ENCODE peak calls at places on chromosomes 12 and 14, in ten cellular contexts. One of them, this sample, is unnamed.
A peak's percentile ranks its signal among the peaks of the same experiment; 100 is the strongest.

GRCh38 chr14:89465894-89466293 is 48.9 kb upstream of the FOXN3 start:
- DNase-seq in heart right ventricle: no peak
- DNase-seq in HCT116: no peak
- DNase-seq in effector memory CD4-positive, alpha-beta T cell: no peak
- DNase-seq in PC-9: no peak
- DNase-seq in hepatocyte: no peak
- DNase-seq in breast epithelium: no peak
- DNase-seq in OCI-LY7: no peak
- DNase-seq in mesenchymal stem cell: no peak
- DNase-seq in MM.1S: no peak
- DNase-seq in this sample: no peak

GRCh38 chr12:27344246-27344645 is 11.6 kb downstream of the BMAL2 start:
- DNase-seq in heart right ventricle: no peak
- DNase-seq in HCT116: no peak
- DNase-seq in effector memory CD4-positive, alpha-beta T cell: no peak
- DNase-seq in PC-9: peak; percentile 58
- DNase-seq in hepatocyte: no peak
- DNase-seq in breast epithelium: no peak
- DNase-seq in OCI-LY7: no peak
- DNase-seq in mesenchymal stem cell: no peak
- DNase-seq in MM.1S: no peak
- DNase-seq in this sample: no peak

GRCh38 chr14:32185097-32185496 is 16.7 kb upstream of the RNU6-7 start:
- DNase-seq in heart right ventricle: no peak
- DNase-seq in HCT116: no peak
- DNase-seq in effector memory CD4-positive, alpha-beta T cell: no peak
- DNase-seq in PC-9: no peak
- DNase-seq in hepatocyte: no peak
- DNase-seq in breast epithelium: no peak
- DNase-seq in OCI-LY7: no peak
- DNase-seq in mesenchymal stem cell: no peak
- DNase-seq in MM.1S: no peak
- DNase-seq in this sample: no peak

GRCh38 chr12:22628228-22628627 is 3.3 kb downstream of the ETNK1 start:
- DNase-seq in heart right ventricle: no peak
- DNase-seq in HCT116: no peak
- DNase-seq in effector memory CD4-positive, alpha-beta T cell: no peak
- DNase-seq in PC-9: no peak
- DNase-seq in hepatocyte: no peak
- DNase-seq in breast epithelium: no peak
- DNase-seq in OCI-LY7: no peak
- DNase-seq in mesenchymal stem cell: no peak
- DNase-seq in MM.1S: no peak
- DNase-seq in this sample: no peak

GRCh38 chr12:57242329-57242690 is 8.7 kb downstream of the STAC3 start:
- DNase-seq in heart right ventricle: peak; percentile 47
- DNase-seq in HCT116: no peak
- DNase-seq in effector memory CD4-positive, alpha-beta T cell: no peak
- DNase-seq in PC-9: no peak
- DNase-seq in hepatocyte: no peak
- DNase-seq in breast epithelium: peak; percentile 60
- DNase-seq in OCI-LY7: peak; percentile 47
- DNase-seq in mesenchymal stem cell: no peak
- DNase-seq in MM.1S: no peak
- DNase-seq in this sample: peak; percentile 88

GRCh38 chr12:92927055-92927435 is 2.0 kb downstream of the EEA1 start:
- DNase-seq in heart right ventricle: peak; percentile 26
- DNase-seq in HCT116: no peak
- DNase-seq in effector memory CD4-positive, alpha-beta T cell: no peak
- DNase-seq in PC-9: no peak
- DNase-seq in hepatocyte: peak; percentile 19
- DNase-seq in breast epithelium: no peak
- DNase-seq in OCI-LY7: no peak
- DNase-seq in mesenchymal stem cell: peak; percentile 65
- DNase-seq in MM.1S: peak; percentile 28
- DNase-seq in this sample: no peak

GRCh38 chr12:28278499-28278898 is 88.2 kb downstream of the CCDC91 start:
- DNase-seq in heart right ventricle: no peak
- DNase-seq in HCT116: no peak
- DNase-seq in effector memory CD4-positive, alpha-beta T cell: no peak
- DNase-seq in PC-9: no peak
- DNase-seq in hepatocyte: no peak
- DNase-seq in breast epithelium: no peak
- DNase-seq in OCI-LY7: no peak
- DNase-seq in mesenchymal stem cell: no peak
- DNase-seq in MM.1S: no peak
- DNase-seq in this sample: no peak

GRCh38 chr14:44113769-44114730 is 393.0 kb downstream of the FSCB start:
- DNase-seq in heart right ventricle: no peak
- DNase-seq in HCT116: no peak
- DNase-seq in effector memory CD4-positive, alpha-beta T cell: no peak
- DNase-seq in PC-9: no peak
- DNase-seq in hepatocyte: no peak
- DNase-seq in breast epithelium: no peak
- DNase-seq in OCI-LY7: no peak
- DNase-seq in mesenchymal stem cell: no peak
- DNase-seq in MM.1S: no peak
- DNase-seq in this sample: no peak

GRCh38 chr14:61113561-61113960 is 132.5 kb downstream of the SLC38A6 start:
- DNase-seq in heart right ventricle: no peak
- DNase-seq in HCT116: no peak
- DNase-seq in effector memory CD4-positive, alpha-beta T cell: no peak
- DNase-seq in PC-9: no peak
- DNase-seq in hepatocyte: no peak
- DNase-seq in breast epithelium: no peak
- DNase-seq in OCI-LY7: peak; percentile 29
- DNase-seq in mesenchymal stem cell: no peak
- DNase-seq in MM.1S: no peak
- DNase-seq in this sample: no peak

GRCh38 chr14:43789458-43789857 is 717.6 kb downstream of the FSCB start:
- DNase-seq in heart right ventricle: no peak
- DNase-seq in HCT116: no peak
- DNase-seq in effector memory CD4-positive, alpha-beta T cell: no peak
- DNase-seq in PC-9: peak; percentile 8
- DNase-seq in hepatocyte: no peak
- DNase-seq in breast epithelium: no peak
- DNase-seq in OCI-LY7: no peak
- DNase-seq in mesenchymal stem cell: no peak
- DNase-seq in MM.1S: peak; percentile 30
- DNase-seq in this sample: no peak

GRCh38 chr12:57278465-57279453 is 27.8 kb upstream of the STAC3 start:
- DNase-seq in heart right ventricle: no peak
- DNase-seq in HCT116: no peak
- DNase-seq in effector memory CD4-positive, alpha-beta T cell: no peak
- DNase-seq in PC-9: no peak
- DNase-seq in hepatocyte: no peak
- DNase-seq in breast epithelium: no peak
- DNase-seq in OCI-LY7: no peak
- DNase-seq in mesenchymal stem cell: no peak
- DNase-seq in MM.1S: no peak
- DNase-seq in this sample: no peak

GRCh38 chr12:13727707-13728147 is 253.7 kb downstream of the GRIN2B start:
- DNase-seq in heart right ventricle: no peak
- DNase-seq in HCT116: no peak
- DNase-seq in effector memory CD4-positive, alpha-beta T cell: no peak
- DNase-seq in PC-9: no peak
- DNase-seq in hepatocyte: no peak
- DNase-seq in breast epithelium: no peak
- DNase-seq in OCI-LY7: no peak
- DNase-seq in mesenchymal stem cell: no peak
- DNase-seq in MM.1S: no peak
- DNase-seq in this sample: no peak

DNA sequence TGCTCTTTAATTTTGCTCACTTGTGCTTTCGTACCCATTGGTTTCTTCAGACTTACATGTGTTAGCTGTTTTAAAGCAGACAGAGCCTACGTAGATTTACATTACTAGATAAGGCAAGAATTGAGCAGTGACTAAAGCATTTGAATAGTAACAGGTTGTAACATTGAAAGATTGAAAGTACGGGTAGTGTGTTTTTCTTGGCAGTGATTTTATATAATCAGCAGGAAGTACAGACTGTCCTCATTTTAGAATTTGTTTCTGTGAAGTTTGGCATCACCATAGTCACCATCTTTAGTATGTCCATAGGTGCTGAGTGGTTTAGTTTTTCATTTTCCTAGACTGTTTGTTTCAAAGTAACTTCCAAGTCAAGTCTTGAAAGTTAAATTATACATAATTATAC is 14.0 kb downstream of the RTRAF start:
- DNase-seq in heart right ventricle: no peak
- DNase-seq in HCT116: no peak
- DNase-seq in effector memory CD4-positive, alpha-beta T cell: no peak
- DNase-seq in PC-9: no peak
- DNase-seq in hepatocyte: no peak
- DNase-seq in breast epithelium: no peak
- DNase-seq in OCI-LY7: no peak
- DNase-seq in mesenchymal stem cell: no peak
- DNase-seq in MM.1S: no peak
- DNase-seq in this sample: no peak
- H3K4me1 ChIP-seq in heart right ventricle: peaks cover 54% of the 10 kb centered on the region
- H3K4me1 ChIP-seq in HCT116: no peaks in the 10 kb centered on the region
- H3K4me1 ChIP-seq in effector memory CD4-positive, alpha-beta T cell: no peaks in the 10 kb centered on the region
- H3K4me1 ChIP-seq in PC-9: no peaks in the 10 kb centered on the region
- H3K4me1 ChIP-seq in hepatocyte: no peaks in the 10 kb centered on the region
- H3K4me1 ChIP-seq in breast epithelium: no peaks in the 10 kb centered on the region
- H3K4me1 ChIP-seq in OCI-LY7: no peaks in the 10 kb centered on the region
- H3K4me1 ChIP-seq in mesenchymal stem cell: no peaks in the 10 kb centered on the region
- H3K4me1 ChIP-seq in MM.1S: peaks cover 15% of the 10 kb centered on the region
- H3K4me1 ChIP-seq in this sample: no peaks in the 10 kb centered on the region

GRCh38 chr12:9065607-9065856 is 50.2 kb downstream of the A2M start:
- DNase-seq in heart right ventricle: no peak
- DNase-seq in HCT116: no peak
- DNase-seq in effector memory CD4-positive, alpha-beta T cell: no peak
- DNase-seq in PC-9: no peak
- DNase-seq in hepatocyte: no peak
- DNase-seq in breast epithelium: no peak
- DNase-seq in OCI-LY7: no peak
- DNase-seq in mesenchymal stem cell: peak; percentile 2
- DNase-seq in MM.1S: no peak
- DNase-seq in this sample: no peak
- H3K4me3 ChIP-seq in heart right ventricle: peak overlapping the region; percentile 71
- H3K4me3 ChIP-seq in HCT116: peak overlapping the region; percentile 80
- H3K4me3 ChIP-seq in effector memory CD4-positive, alpha-beta T cell: no peak overlapping the region
- H3K4me3 ChIP-seq in PC-9: peak overlapping the region; percentile 59
- H3K4me3 ChIP-seq in hepatocyte: peak overlapping the region; percentile 43
- H3K4me3 ChIP-seq in breast epithelium: peak overlapping the region; percentile 90
- H3K4me3 ChIP-seq in OCI-LY7: no peak overlapping the region
- H3K4me3 ChIP-seq in mesenchymal stem cell: peak overlapping the region; percentile 91
- H3K4me3 ChIP-seq in MM.1S: no peak overlapping the region
- H3K4me3 ChIP-seq in this sample: no peak overlapping the region

GRCh38 chr12:124744273-124744640 is 119.4 kb downstream of the SCARB1 start:
- DNase-seq in heart right ventricle: no peak
- DNase-seq in HCT116: no peak
- DNase-seq in effector memory CD4-positive, alpha-beta T cell: no peak
- DNase-seq in PC-9: no peak
- DNase-seq in hepatocyte: no peak
- DNase-seq in breast epithelium: no peak
- DNase-seq in OCI-LY7: no peak
- DNase-seq in mesenchymal stem cell: no peak
- DNase-seq in MM.1S: no peak
- DNase-seq in this sample: no peak

GRCh38 chr12:124745891-124746570 is 117.6 kb downstream of the SCARB1 start:
- DNase-seq in heart right ventricle: peak; percentile 95
- DNase-seq in HCT116: peak; percentile 67
- DNase-seq in effector memory CD4-positive, alpha-beta T cell: no peak
- DNase-seq in PC-9: peak; percentile 86
- DNase-seq in hepatocyte: peak; percentile 90
- DNase-seq in breast epithelium: peak; percentile 98
- DNase-seq in OCI-LY7: no peak
- DNase-seq in mesenchymal stem cell: peak; percentile 90
- DNase-seq in MM.1S: no peak
- DNase-seq in this sample: peak; percentile 91

GRCh38 chr12:124746649-124747425 is 116.8 kb downstream of the SCARB1 start:
- DNase-seq in heart right ventricle: no peak
- DNase-seq in HCT116: no peak
- DNase-seq in effector memory CD4-positive, alpha-beta T cell: no peak
- DNase-seq in PC-9: no peak
- DNase-seq in hepatocyte: no peak
- DNase-seq in breast epithelium: no peak
- DNase-seq in OCI-LY7: no peak
- DNase-seq in mesenchymal stem cell: no peak
- DNase-seq in MM.1S: no peak
- DNase-seq in this sample: no peak

GRCh38 chr12:124744659-124745467 is 118.8 kb downstream of the SCARB1 start:
- DNase-seq in heart right ventricle: no peak
- DNase-seq in HCT116: peak; percentile 76
- DNase-seq in effector memory CD4-positive, alpha-beta T cell: no peak
- DNase-seq in PC-9: no peak
- DNase-seq in hepatocyte: no peak
- DNase-seq in breast epithelium: no peak
- DNase-seq in OCI-LY7: peak; percentile 79
- DNase-seq in mesenchymal stem cell: no peak
- DNase-seq in MM.1S: peak; percentile 14
- DNase-seq in this sample: no peak

DNA sequence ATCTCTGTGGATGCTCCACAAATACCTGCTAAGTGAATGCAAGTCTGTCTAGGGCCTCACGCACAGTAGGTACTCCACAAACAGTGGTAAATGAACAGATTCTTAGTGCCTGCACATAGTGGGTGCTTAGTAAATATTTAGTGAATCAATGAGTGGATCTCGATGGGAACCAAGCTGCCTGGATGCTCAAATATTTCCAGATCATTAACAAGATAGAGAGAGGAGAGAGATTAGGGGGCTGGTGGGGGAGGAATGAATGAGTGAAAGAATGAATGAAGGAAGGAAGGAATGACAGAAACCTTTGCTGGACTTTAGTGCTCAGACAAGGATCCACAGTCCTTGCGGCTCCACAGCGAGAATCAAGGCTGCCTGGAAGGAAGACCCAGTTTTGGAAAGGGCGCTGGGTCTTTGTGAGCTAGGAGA is 118.2 kb downstream of the SCARB1 start:
- DNase-seq in heart right ventricle: no peak
- DNase-seq in HCT116: no peak
- DNase-seq in effector memory CD4-positive, alpha-beta T cell: no peak
- DNase-seq in PC-9: no peak
- DNase-seq in hepatocyte: no peak
- DNase-seq in breast epithelium: no peak
- DNase-seq in OCI-LY7: no peak
- DNase-seq in mesenchymal stem cell: no peak
- DNase-seq in MM.1S: no peak
- DNase-seq in this sample: no peak
- H3K4me1 ChIP-seq in heart right ventricle: peaks cover 33% of the 10 kb centered on the region
- H3K4me1 ChIP-seq in HCT116: peaks cover 35% of the 10 kb centered on the region
- H3K4me1 ChIP-seq in effector memory CD4-positive, alpha-beta T cell: no peaks in the 10 kb centered on the region
- H3K4me1 ChIP-seq in PC-9: peaks cover 28% of the 10 kb centered on the region
- H3K4me1 ChIP-seq in hepatocyte: peaks cover 22% of the 10 kb centered on the region
- H3K4me1 ChIP-seq in breast epithelium: peaks cover 37% of the 10 kb centered on the region
- H3K4me1 ChIP-seq in OCI-LY7: peaks cover 7% of the 10 kb centered on the region
- H3K4me1 ChIP-seq in mesenchymal stem cell: peaks cover 38% of the 10 kb centered on the region
- H3K4me1 ChIP-seq in MM.1S: no peaks in the 10 kb centered on the region
- H3K4me1 ChIP-seq in this sample: peaks cover 25% of the 10 kb centered on the region

DNA sequence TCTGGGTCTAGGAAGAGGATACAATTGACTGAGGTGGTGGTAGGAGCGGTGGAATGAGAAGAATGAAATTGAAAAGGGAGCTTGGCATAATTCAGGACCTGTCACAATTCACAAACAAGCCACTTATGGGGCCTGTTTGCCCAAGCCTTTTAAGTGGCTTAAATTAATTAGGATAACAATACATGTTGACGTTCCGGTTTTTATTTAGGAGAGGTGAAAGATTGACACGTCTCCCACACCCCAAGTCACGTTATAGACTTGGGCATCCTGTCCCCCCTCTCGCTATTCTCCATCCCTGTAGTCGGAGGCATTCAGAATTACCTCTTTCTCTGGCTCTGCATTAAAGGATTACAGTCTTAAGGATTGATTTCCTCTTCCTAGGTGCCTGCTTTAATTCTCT is 954 bp upstream of the CALCOCO1 start:
- DNase-seq in heart right ventricle: no peak
- DNase-seq in HCT116: no peak
- DNase-seq in effector memory CD4-positive, alpha-beta T cell: no peak
- DNase-seq in PC-9: no peak
- DNase-seq in hepatocyte: no peak
- DNase-seq in breast epithelium: no peak
- DNase-seq in OCI-LY7: no peak
- DNase-seq in mesenchymal stem cell: no peak
- DNase-seq in MM.1S: no peak
- DNase-seq in this sample: no peak
- H3K4me3 ChIP-seq in heart right ventricle: no peak overlapping the region
- H3K4me3 ChIP-seq in HCT116: peak overlapping the region; percentile 70
- H3K4me3 ChIP-seq in effector memory CD4-positive, alpha-beta T cell: peak overlapping the region; percentile 58
- H3K4me3 ChIP-seq in PC-9: peak overlapping the region; percentile 72
- H3K4me3 ChIP-seq in hepatocyte: no peak overlapping the region
- H3K4me3 ChIP-seq in breast epithelium: peak overlapping the region; percentile 86
- H3K4me3 ChIP-seq in OCI-LY7: peak overlapping the region; percentile 65
- H3K4me3 ChIP-seq in mesenchymal stem cell: no peak overlapping the region
- H3K4me3 ChIP-seq in MM.1S: peak overlapping the region; percentile 73
- H3K4me3 ChIP-seq in this sample: peak overlapping the region; percentile 90